ENCODE peak calls at places on chromosomes 3 and 15, in six cellular contexts. E is substantia nigra; K is CD4-positive, CD25-positive, alpha-beta regulatory T cell; N is upper lobe of right lung; Q is uterus; Z is dorsolateral prefrontal cortex. U is an unnamed sample.

GRCh38 chr3:52446631-52447511 is 2.0 kb upstream of the SEMA3G start:
- DNase-seq in Q (peak; percentile 64), E (peak; percentile 12), N (peak; percentile 73), Z (peak; percentile 43), K (peak; percentile 61), U (no peak)

GRCh38 chr3:16917256-16917935 is 32.6 kb downstream of the PLCL2 start:
- DNase-seq in N (no peak), E (no peak), Q (no peak), K (no peak), Z (no peak), U (no peak)

GRCh38 chr3:152961323-152961722 is 126.4 kb downstream of the P2RY1 start:
- DNase-seq in Q (no peak), E (no peak), N (no peak), Z (no peak), K (no peak), U (no peak)

GRCh38 chr15:37220949-37221670 is 120.8 kb upstream of the MEIS2 start:
- DNase-seq in N (no peak), Q (no peak), E (no peak), Z (no peak), K (no peak), U (no peak)

GRCh38 chr3:125087768-125088391 is 32.1 kb upstream of the HEG1 start:
- DNase-seq in Q (no peak), K (no peak), E (no peak), Z (no peak), N (no peak), U (no peak)

GRCh38 chr3:114420072-114420471 is 126.2 kb downstream of the TIGIT start:
- DNase-seq in Q (no peak), N (no peak), E (no peak), Z (no peak), K (no peak), U (no peak)

GRCh38 chr3:188978772-188979171 is 193.0 kb upstream of the TPRG1 start:
- DNase-seq in N (no peak), K (no peak), E (no peak), Z (no peak), Q (peak; percentile 70), U (no peak)

GRCh38 chr3:98329392-98330124 is 24.1 kb upstream of the OR5K4 start:
- DNase-seq in E (peak; percentile 5), N (no peak), K (peak; percentile 9), Z (no peak), Q (no peak), U (peak; percentile 44)

DNA sequence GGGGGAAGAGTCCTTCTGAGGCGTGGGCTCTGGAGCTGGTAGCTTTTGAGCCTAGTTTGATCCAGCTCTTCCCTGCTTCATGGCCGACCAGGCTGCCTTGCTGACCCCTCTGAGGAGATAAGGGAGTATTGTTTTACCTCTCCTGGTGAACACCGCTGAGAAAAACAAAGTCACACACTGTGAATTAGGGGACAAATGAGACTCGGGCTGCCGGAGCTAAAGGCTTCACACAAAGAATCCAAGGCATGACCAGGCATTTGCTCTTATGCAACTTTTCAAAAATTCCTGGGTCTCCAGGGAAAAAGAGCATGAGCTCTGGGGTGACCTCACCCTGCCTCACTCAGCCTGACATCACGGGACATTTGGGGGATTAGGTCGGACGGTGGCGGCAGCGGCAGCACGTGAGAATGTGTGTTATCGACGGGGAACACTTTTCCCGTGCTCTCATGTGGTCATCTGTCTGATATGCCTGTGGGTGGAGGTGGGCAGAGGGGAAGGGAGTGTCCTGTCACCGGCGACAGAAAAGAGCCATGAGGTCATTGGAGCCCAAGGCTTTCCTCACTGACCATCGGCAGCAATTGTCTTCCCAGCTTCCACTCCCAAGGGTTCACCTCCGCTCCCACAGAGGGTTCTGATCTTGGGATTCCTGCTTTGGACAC is 61.0 kb downstream of the TMEM44 start:
- DNase-seq in Q (peak; percentile 31), Z (no peak), E (no peak), K (no peak), N (peak; percentile 74), U (peak; percentile 58)
- H3K27ac ChIP-seq in Q (peak overlapping the region; percentile 9), Z (no peak overlapping the region), E (no peak overlapping the region), K (no peak overlapping the region), N (peak overlapping the region; percentile 24), U (peak overlapping the region; percentile 40)

DNA sequence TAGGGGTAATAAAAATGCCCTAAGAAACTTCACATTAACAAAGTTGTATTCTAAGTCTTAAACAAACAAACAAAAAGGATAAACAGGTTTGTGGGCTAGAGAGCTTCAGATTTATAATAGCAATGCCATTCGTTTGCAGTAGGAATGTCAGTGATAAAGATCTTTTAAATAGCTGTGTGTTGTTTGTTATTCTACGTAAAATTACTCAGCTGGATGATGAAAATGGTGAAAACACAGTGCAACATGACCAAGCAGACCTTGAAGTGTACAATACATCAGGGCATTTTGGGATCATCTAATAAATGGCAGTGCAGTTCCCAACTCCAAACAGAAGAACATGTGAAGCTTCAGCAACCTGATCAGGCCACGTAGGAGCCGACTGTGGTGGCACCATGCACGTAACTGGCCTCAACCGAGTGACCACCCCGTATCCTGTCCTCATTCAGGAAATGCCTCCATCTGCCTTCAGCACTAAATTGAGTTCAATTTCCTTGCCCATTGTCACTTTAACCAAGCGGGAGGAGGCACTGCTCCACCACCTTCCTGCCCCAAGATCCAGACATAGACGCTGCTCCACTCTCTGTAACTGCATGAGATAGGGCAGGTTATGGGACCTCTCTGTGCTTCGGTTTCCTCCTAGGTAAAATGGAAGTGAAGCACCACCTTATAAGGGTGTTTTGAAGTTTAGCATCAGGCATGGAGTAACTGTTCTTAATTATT is 79.9 kb upstream of the POMGNT2 start:
- DNase-seq in Z (no peak), Q (no peak), K (no peak), E (no peak), N (no peak), U (no peak)
- H3K27ac ChIP-seq in Z (no peak overlapping the region), Q (no peak overlapping the region), K (no peak overlapping the region), E (no peak overlapping the region), N (no peak overlapping the region), U (no peak overlapping the region)

DNA sequence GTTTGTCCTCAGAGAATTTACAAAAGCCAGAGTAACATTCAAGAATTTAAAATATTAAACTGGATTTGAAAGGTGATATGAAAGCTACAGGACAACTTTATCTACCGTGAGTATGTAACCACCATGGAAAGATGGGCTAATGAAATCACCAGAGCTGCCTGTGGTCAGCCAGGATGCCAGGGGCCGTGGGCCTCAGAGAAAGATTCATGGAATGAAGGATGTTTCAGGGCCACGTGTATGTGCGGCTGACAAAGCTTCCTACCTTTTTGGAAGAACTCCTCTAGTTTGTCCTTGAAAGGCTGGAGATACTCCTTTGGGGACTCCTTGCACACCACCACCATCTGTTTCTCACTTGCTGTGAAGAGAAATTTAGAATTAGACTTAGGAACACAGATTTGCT is 138.9 kb downstream of the GREM1 start:
- DNase-seq in K (no peak), Q (no peak), N (no peak), E (no peak), Z (no peak), U (no peak)
- H3K27ac ChIP-seq in K (no peak overlapping the region), Q (no peak overlapping the region), N (no peak overlapping the region), E (no peak overlapping the region), Z (no peak overlapping the region), U (no peak overlapping the region)

GRCh38 chr3:46105313-46105919 is 78.1 kb upstream of the XCR1 start:
- DNase-seq in Q (no peak), E (no peak), N (no peak), Z (no peak), K (no peak), U (no peak)
- H3K27ac ChIP-seq in Q (no peak overlapping the region), E (no peak overlapping the region), N (no peak overlapping the region), Z (no peak overlapping the region), K (no peak overlapping the region), U (no peak overlapping the region)

DNA sequence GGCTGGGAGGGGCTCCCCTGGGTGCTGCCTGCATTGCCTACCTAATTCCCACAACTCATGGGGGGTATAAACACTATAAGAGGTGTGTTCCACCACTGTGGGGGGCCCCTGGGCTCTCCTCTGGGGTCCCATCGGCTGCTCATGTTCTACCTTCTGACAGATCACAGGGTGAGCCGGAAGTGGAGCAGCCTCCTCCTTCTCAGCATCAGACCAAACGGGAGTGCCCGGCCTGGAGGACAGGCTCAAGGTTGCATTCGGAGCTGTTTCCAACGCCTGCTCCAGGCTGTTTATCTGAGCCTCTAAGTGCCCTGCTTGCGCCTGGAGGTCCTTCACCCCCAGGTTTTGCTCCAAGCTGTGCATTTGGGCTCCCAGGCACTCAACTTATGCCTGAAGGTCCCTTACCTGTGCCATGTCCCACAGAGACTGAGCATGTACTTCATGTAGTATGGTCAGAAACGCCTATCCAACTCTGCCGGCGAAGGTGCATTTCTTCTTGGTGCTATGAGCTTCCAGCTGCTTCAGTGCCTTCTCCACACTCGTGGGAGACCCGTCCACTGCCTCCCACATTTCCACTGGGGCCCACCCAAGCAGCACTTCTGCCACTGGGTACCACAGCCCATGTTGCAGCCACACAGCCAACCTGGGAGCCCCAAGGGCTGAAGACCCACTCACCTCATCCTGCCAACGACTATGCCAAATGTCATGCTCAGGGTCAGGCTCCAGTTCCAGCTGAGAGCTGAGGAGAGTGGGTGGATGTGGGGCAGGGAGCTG is 232.1 kb downstream of the IGSF11 start:
- DNase-seq in N (no peak), K (no peak), Z (no peak), E (no peak), Q (no peak), U (no peak)
- H3K27ac ChIP-seq in N (no peak overlapping the region), K (no peak overlapping the region), Z (no peak overlapping the region), E (no peak overlapping the region), Q (no peak overlapping the region), U (no peak overlapping the region)